ENCODE peak calls at places on chromosome 22, in six cellular contexts. Y, A, I, G, E and K are unnamed samples.

GRCh38 chr22:26159886-26160285 is 9.4 kb upstream of the SEZ6L start:
- DNase-seq in I (no peak), Y (no peak), G (no peak), E (no peak), A (no peak), K (no peak)

GRCh38 chr22:36081023-36081431 is 52.4 kb upstream of the RBFOX2 start:
- DNase-seq in Y (peak; percentile 74), I (peak; percentile 53), E (no peak), G (no peak), A (no peak), K (peak; percentile 74)

GRCh38 chr22:49587421-49587820 is 240.3 kb downstream of the BRD1 start:
- DNase-seq in I (no peak), E (no peak), A (no peak), G (no peak), Y (no peak), K (no peak)

GRCh38 chr22:30325065-30325720 is 1.5 kb downstream of the TBC1D10A start:
- DNase-seq in I (peak; percentile 91), E (no peak), G (peak; percentile 47), Y (peak; percentile 78), A (no peak), K (peak; percentile 77)

GRCh38 chr22:20131593-20131855 is at the start of gene ZDHHC8:
- DNase-seq in A (peak; percentile 49), Y (no peak), E (peak; percentile 78), G (no peak), I (peak; percentile 56), K (no peak)

GRCh38 chr22:20008221-20008995 is 8.2 kb downstream of the ARVCF start:
- DNase-seq in A (no peak), Y (no peak), E (peak; percentile 50), I (no peak), G (no peak), K (peak; percentile 56)

GRCh38 chr22:17407643-17408042 is 38.4 kb downstream of the CECR2 start:
- DNase-seq in A (no peak), I (no peak), Y (no peak), E (no peak), G (no peak), K (no peak)

GRCh38 chr22:45550416-45550815 is 47.7 kb downstream of the FBLN1 start:
- DNase-seq in G (no peak), Y (no peak), A (no peak), E (no peak), I (peak; percentile 3), K (no peak)

GRCh38 chr22:26318975-26319374 is 110.1 kb upstream of the ASPHD2 start:
- DNase-seq in E (no peak), Y (no peak), A (peak; percentile 15), I (no peak), G (no peak), K (peak; percentile 63)

GRCh38 chr22:44094751-44095302 is 70.7 kb downstream of the PARVB start:
- DNase-seq in A (no peak), G (no peak), Y (no peak), E (no peak), I (no peak), K (no peak)

GRCh38 chr22:37340331-37341262 is 58.3 kb downstream of the CYTH4 start:
- DNase-seq in G (no peak), Y (no peak), E (no peak), I (no peak), A (no peak), K (no peak)

GRCh38 chr22:39363751-39364484 is 14.1 kb downstream of the SYNGR1 start:
- DNase-seq in Y (no peak), E (no peak), I (no peak), A (no peak), G (no peak), K (no peak)

GRCh38 chr22:45069925-45070324 is 60.1 kb upstream of the PHF21B start:
- DNase-seq in Y (no peak), A (no peak), G (no peak), E (no peak), I (no peak), K (no peak)

GRCh38 chr22:38417252-38418060 is 37.5 kb downstream of the KCNJ4 start:
- DNase-seq in A (no peak), I (peak; percentile 2), G (no peak), E (peak; percentile 33), Y (no peak), K (no peak)

GRCh38 chr22:47049078-47049609 is 286.7 kb downstream of the TBC1D22A start:
- DNase-seq in A (peak; percentile 14), Y (no peak), E (peak; percentile 47), I (no peak), G (no peak), K (no peak)

GRCh38 chr22:44392446-44392921 is 79.7 kb upstream of the SHISAL1 start:
- DNase-seq in G (no peak), I (no peak), A (no peak), Y (peak; percentile 9), E (peak; percentile 39), K (no peak)

GRCh38 chr22:19810381-19811141 is 44.1 kb downstream of the GNB1L start:
- DNase-seq in I (peak; percentile 3), G (no peak), A (no peak), Y (peak; percentile 14), E (peak; percentile 43), K (no peak)

GRCh38 chr22:44777364-44777756 is 25.0 kb downstream of the ARHGAP8 start:
- DNase-seq in I (no peak), A (no peak), E (no peak), Y (no peak), G (no peak), K (no peak)

GRCh38 chr22:37760152-37760551 is 47.6 kb upstream of the GCAT start:
- DNase-seq in E (no peak), I (peak; percentile 52), Y (no peak), G (no peak), A (no peak), K (no peak)

GRCh38 chr22:30289126-30289979 is at the start of gene CASTOR1:
- DNase-seq in I (peak; percentile 99), E (peak; percentile 97), G (peak; percentile 96), Y (peak; percentile 99), A (peak; percentile 96), K (peak; percentile 96)

GRCh38 chr22:41983516-41983915 is 14.3 kb downstream of the SEPTIN3 start:
- DNase-seq in I (no peak), Y (peak; percentile 30), E (no peak), G (no peak), A (peak; percentile 88), K (no peak)

GRCh38 chr22:27794244-27794643 is 7.3 kb downstream of the MN1 start:
- DNase-seq in I (no peak), Y (no peak), E (no peak), G (no peak), A (no peak), K (no peak)

GRCh38 chr22:27795053-27795452 is 6.5 kb downstream of the MN1 start:
- DNase-seq in I (no peak), G (no peak), Y (no peak), E (no peak), A (no peak), K (no peak)

GRCh38 chr22:27796829-27797792 is 4.4 kb downstream of the MN1 start:
- DNase-seq in G (no peak), A (no peak), E (no peak), Y (no peak), I (no peak), K (no peak)

GRCh38 chr22:27797793-27798525 is 3.6 kb downstream of the MN1 start:
- DNase-seq in G (no peak), E (no peak), A (no peak), Y (no peak), I (no peak), K (no peak)

DNA sequence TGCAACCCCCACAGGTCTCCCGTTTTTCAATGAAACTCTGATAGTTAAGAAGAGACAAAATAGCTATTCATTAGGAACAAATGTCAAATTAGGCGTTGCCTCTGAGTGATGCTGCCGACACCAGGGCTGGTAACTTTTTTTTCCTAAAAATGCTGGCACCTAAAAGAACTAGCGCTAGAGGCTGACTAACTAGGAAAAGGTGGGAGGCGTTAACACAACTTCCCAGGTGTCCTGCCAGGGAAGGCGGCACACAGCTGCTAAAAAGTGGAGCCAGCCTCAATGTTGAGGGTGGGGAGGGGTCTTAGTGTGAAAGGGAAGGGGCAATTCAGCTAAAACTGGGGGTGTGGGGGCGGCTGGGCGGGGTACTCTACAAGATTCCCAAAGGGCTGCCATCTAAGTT is 5.4 kb downstream of the MN1 start:
- DNase-seq in I (no peak), E (no peak), G (no peak), A (no peak), Y (no peak), K (no peak)
- H3K4me3 ChIP-seq in I (no peak overlapping the region), E (no peak overlapping the region), G (no peak overlapping the region), A (no peak overlapping the region), Y (no peak overlapping the region), K (no peak overlapping the region)

GRCh38 chr22:28882878-28883656 is at the start of gene ZNRF3:
- DNase-seq in I (peak; percentile 99), Y (peak; percentile 92), E (peak; percentile 99), A (peak; percentile 91), G (peak; percentile 65), K (peak; percentile 85)
- H3K4me3 ChIP-seq in I (peak within 1 kb of the TSS; percentile 56), Y (peak within 1 kb of the TSS; percentile 73), E (peak within 1 kb of the TSS; percentile 33), A (peak within 1 kb of the TSS; percentile 64), G (peak within 1 kb of the TSS; percentile 98), K (peak within 1 kb of the TSS; percentile 66)

DNA sequence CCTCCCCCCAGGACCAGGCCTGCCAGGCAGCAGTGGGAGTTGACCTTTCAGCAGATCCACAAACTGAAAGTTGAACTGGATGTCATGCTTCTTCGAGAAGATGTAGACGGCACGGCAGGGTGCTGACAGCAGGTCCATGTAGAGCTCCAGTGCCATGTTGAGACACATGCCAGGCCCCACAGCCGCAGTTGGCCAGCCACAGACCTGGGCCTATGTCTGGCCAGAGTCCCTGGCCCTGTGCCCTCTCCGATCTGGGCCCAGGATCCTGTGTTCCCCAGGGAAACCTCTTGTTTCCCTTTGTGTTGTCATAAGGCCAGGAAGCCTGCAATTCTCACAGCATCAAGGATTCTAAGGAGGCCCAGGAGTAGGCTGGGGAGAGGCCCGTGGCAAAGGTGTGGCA is at the start of gene GSTT4:
- DNase-seq in I (no peak), Y (no peak), E (no peak), A (no peak), G (no peak), K (peak; percentile 26)
- H3K4me3 ChIP-seq in I (no peak within 1 kb of the TSS), Y (no peak within 1 kb of the TSS), E (no peak within 1 kb of the TSS), A (no peak within 1 kb of the TSS), G (no peak within 1 kb of the TSS), K (no peak within 1 kb of the TSS)

GRCh38 chr22:32967285-32968101 is 90.7 kb downstream of the SYN3 start:
- DNase-seq in E (no peak), I (peak; percentile 61), Y (no peak), A (no peak), G (no peak), K (no peak)

GRCh38 chr22:32969502-32969901 is 88.7 kb downstream of the SYN3 start:
- DNase-seq in G (no peak), A (no peak), Y (no peak), I (no peak), E (no peak), K (no peak)

DNA sequence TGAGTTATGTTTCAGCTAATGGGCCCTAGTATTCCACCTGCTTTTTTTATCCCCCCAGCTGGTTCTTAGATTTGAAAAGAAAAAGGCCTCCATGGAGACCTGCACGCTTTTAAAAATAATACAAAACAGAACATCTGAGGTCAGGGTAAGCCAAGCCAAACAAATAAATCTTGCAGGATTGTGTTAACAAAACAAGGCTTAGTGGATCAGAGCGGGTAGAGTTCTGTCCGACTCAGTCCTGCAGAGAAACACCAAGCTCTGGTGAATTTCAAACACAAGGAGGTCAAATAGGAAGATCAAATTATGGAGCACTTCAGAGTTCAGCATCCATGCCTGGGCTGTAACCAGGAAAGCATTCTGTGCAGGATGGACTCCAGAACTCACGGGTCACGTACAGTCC is 86.9 kb downstream of the SYN3 start:
- DNase-seq in G (no peak), A (no peak), E (no peak), Y (no peak), I (no peak), K (no peak)
- H3K4me3 ChIP-seq in G (no peak overlapping the region), A (no peak overlapping the region), E (no peak overlapping the region), Y (no peak overlapping the region), I (no peak overlapping the region), K (no peak overlapping the region)